ENCODE peak calls at places on chromosomes 5 and 9, in four cellular contexts. G is SK-N-SH, U is HepG2, J is GM12878. O is an unnamed sample.
A peak's percentile ranks its signal among the peaks of the same experiment; 100 is the strongest.

GRCh38 chr9:69355232-69355631 is 30.2 kb downstream of the ENTREP1 start:
- DNase-seq in U (no peak), G (no peak), J (no peak), O (no peak)

GRCh38 chr5:96638566-96638965 is 23.6 kb upstream of the CAST start:
- DNase-seq in U (no peak), J (no peak), G (no peak), O (no peak)

GRCh38 chr5:34656700-34657549 is 797 bp downstream of the RAI14 start:
- DNase-seq in J (no peak), U (no peak), G (peak; percentile 61), O (no peak)

GRCh38 chr9:135251996-135252760 is 164.7 kb downstream of the OLFM1 start:
- DNase-seq in G (no peak), U (no peak), J (no peak), O (no peak)

GRCh38 chr9:113625456-113625855 is 161.9 kb downstream of the RGS3 start:
- DNase-seq in U (no peak), J (no peak), G (no peak), O (no peak)

GRCh38 chr9:138022121-138022741 is 144.6 kb downstream of the CACNA1B start:
- DNase-seq in G (peak; percentile 22), U (no peak), J (no peak), O (peak; percentile 70)

GRCh38 chr9:116998305-116998704 is 311.2 kb downstream of the TRIM32 start:
- DNase-seq in U (no peak), G (no peak), J (no peak), O (no peak)

GRCh38 chr9:93083592-93084470 is 12.2 kb upstream of the CARD19 start:
- DNase-seq in G (peak; percentile 3), J (no peak), U (no peak), O (no peak)

GRCh38 chr9:118553465-118553864 is 815.8 kb downstream of the BRINP1 start:
- DNase-seq in U (no peak), J (no peak), G (no peak), O (no peak)

GRCh38 chr5:111345731-111346130 is 121.5 kb downstream of the CAMK4 start:
- DNase-seq in J (no peak), G (no peak), U (no peak), O (no peak)

GRCh38 chr9:33952066-33952465 is 96.6 kb downstream of the UBAP2 start:
- DNase-seq in G (no peak), U (no peak), J (no peak), O (no peak)

GRCh38 chr5:108461628-108462367 is 79.9 kb upstream of the FBXL17 start:
- DNase-seq in U (no peak), J (no peak), G (no peak), O (no peak)

GRCh38 chr5:80255752-80256479 is at the start of gene SERINC5:
- DNase-seq in J (no peak), U (peak; percentile 53), G (peak; percentile 97), O (no peak)

GRCh38 chr9:92726971-92727715 is 37.5 kb downstream of the BICD2 start:
- DNase-seq in J (no peak), U (no peak), G (no peak), O (no peak)

GRCh38 chr9:75891277-75892167 is 1.0 kb downstream of the PCSK5 start:
- DNase-seq in U (no peak), J (no peak), G (peak; percentile 32), O (peak; percentile 63)

GRCh38 chr9:73810585-73811215 is 659.0 kb downstream of the ANXA1 start:
- DNase-seq in G (no peak), U (no peak), J (no peak), O (no peak)

GRCh38 chr9:84139296-84140100 is 158.9 kb downstream of the RMI1 start:
- DNase-seq in G (no peak), J (peak; percentile 30), U (no peak), O (no peak)

GRCh38 chr5:14879393-14879792 is 7.8 kb upstream of the ANKH start:
- DNase-seq in G (no peak), U (no peak), J (no peak), O (no peak)

GRCh38 chr9:25517701-25518100 is 160.5 kb downstream of the TUSC1 start:
- DNase-seq in J (no peak), U (no peak), G (no peak), O (no peak)

GRCh38 chr5:18900644-18901043 is 1087.4 kb downstream of the CDH18 start:
- DNase-seq in J (no peak), G (no peak), U (no peak), O (no peak)

GRCh38 chr5:154446183-154447073 is 631 bp downstream of the SAP30L start:
- DNase-seq in J (no peak), U (peak; percentile 36), G (peak; percentile 76), O (no peak)

GRCh38 chr9:104073770-104074133 is 20.4 kb upstream of the SMC2 start:
- DNase-seq in U (no peak), G (no peak), J (no peak), O (no peak)

GRCh38 chr9:6978591-6978990 is 220.8 kb downstream of the KDM4C start:
- DNase-seq in J (no peak), G (no peak), U (no peak), O (no peak)

GRCh38 chr5:159240301-159240870 is 22.7 kb upstream of the UBLCP1 start:
- DNase-seq in G (no peak), U (no peak), J (no peak), O (no peak)

GRCh38 chr5:66743344-66743743 is 147.2 kb downstream of the MAST4 start:
- DNase-seq in U (no peak), J (no peak), G (no peak), O (no peak)

GRCh38 chr9:111897831-111898144 is 1.2 kb downstream of the UGCG start:
- DNase-seq in J (peak; percentile 74), G (peak; percentile 14), U (no peak), O (no peak)

GRCh38 chr5:96703384-96703910 is 41.3 kb downstream of the CAST start:
- DNase-seq in G (no peak), J (no peak), U (peak; percentile 46), O (no peak)

GRCh38 chr9:129486496-129487306 is 134.2 kb downstream of the C9orf50 start:
- DNase-seq in J (no peak), U (no peak), G (peak; percentile 62), O (no peak)

GRCh38 chr5:141783599-141784296 is 94.5 kb downstream of the PCDH1 start:
- DNase-seq in J (no peak), U (no peak), G (no peak), O (no peak)

GRCh38 chr9:133892193-133892920 is 99.8 kb downstream of the VAV2 start:
- DNase-seq in G (no peak), U (peak; percentile 99), J (no peak), O (no peak)
- TF ChIP-seq TCF12 in G (no peak), U (peak; percentile 99), J (no peak), O (no peak)

DNA sequence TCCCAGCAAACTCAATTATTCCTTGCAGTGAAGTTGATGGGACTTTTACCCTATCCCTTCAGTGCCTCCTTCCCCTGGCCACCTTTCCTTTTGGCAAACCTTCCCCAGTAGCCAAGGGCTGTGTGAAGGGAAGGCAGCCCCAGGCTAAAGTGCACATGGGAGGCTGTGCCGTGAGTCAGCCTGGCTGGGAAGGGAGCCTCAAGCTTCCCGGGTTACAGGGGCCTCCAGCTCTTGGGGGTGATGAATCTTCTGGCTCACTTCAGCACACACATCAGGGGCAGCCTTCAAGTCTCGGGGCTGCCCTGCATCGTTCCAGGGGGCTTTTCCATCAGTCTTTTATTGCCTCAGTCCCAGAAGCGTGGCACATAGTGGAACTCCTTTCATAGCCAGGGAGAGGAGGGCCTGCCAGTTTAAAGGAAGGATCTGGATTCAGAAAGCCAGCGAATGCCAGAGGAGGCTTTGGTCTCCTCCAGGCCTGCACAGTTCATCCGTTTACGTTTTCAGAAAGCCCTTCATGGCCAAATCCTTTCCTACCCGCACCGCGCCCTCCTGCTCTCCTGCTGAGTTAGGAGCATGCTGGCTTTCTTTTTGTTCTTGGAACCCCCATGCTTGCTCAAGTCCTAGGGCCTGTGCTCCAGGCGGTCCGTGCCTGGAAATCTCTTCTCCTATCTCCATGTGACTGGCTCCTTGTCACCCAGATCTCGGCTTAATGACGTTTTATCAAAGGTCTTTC is 134.8 kb upstream of the KLF4 start:
- DNase-seq in G (no peak), J (no peak), U (no peak), O (no peak)
- TF ChIP-seq TCF12 in G (no peak), J (no peak), U (no peak), O (no peak)

DNA sequence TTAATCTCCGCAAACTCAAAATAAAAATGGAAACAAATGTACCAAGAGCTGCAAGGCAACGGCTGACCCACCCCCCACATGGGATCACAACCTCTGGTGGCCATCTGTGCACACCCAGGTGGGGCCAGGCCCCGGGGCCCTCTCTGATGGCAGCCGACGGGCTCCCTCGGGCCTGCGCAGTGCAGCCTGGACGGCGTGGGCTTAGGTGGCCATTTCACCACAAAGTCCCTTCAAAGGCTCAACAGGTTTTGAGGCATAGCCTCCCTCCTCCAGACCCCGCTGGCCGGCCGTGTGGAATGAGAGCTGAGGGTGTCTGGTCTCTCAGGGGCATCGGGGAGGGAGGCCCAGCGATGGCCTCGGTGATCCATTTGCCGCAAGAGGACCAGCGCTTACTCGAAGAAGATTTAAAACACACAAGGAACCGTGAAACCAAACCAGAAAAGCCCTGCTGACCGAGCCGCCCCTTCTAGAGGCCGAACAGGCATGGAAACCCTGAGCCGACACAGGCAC is 42.7 kb upstream of the CEP72 start:
- DNase-seq in U (no peak), G (no peak), J (no peak), O (no peak)
- TF ChIP-seq TCF12 in U (no peak), G (no peak), J (no peak), O (no peak)

GRCh38 chr9:98370976-98371315 is 115.5 kb upstream of the TBC1D2 start:
- DNase-seq in G (no peak), J (no peak), U (no peak), O (no peak)

GRCh38 chr9:98373622-98374021 is 118.2 kb upstream of the TBC1D2 start:
- DNase-seq in G (no peak), U (no peak), J (no peak), O (no peak)

GRCh38 chr9:98370300-98370975 is 115.0 kb upstream of the TBC1D2 start:
- DNase-seq in U (no peak), G (no peak), J (no peak), O (no peak)

GRCh38 chr9:98374385-98375051 is 119.1 kb upstream of the TBC1D2 start:
- DNase-seq in U (peak; percentile 41), G (no peak), J (no peak), O (no peak)

GRCh38 chr9:98372077-98372812 is 116.8 kb upstream of the TBC1D2 start:
- DNase-seq in U (no peak), J (no peak), G (no peak), O (no peak)
- TF ChIP-seq TCF12 in U (no peak), J (no peak), G (no peak), O (no peak)

GRCh38 chr5:26700759-26701384 is 337.5 kb downstream of the CDH9 start:
- DNase-seq in U (peak; percentile 45), J (no peak), G (peak; percentile 38), O (no peak)
- TF ChIP-seq TCF12 in U (no peak), J (no peak), G (no peak), O (no peak)